ENCODE peak calls at places on chromosome 18, in six cellular contexts. Y, B, J, S, X and V are unnamed samples.

GRCh38 chr18:42576141-42576540 is 539.3 kb downstream of the RIT2 start:
- DNase-seq in Y (no peak), B (no peak), J (no peak), S (no peak), X (no peak), V (no peak)

GRCh38 chr18:45127395-45127794 is 446.7 kb downstream of the SETBP1 start:
- DNase-seq in Y (no peak), B (no peak), J (no peak), S (no peak), X (no peak), V (no peak)

GRCh38 chr18:12820526-12820925 is 63.5 kb downstream of the PTPN2 start:
- DNase-seq in Y (no peak), B (no peak), J (no peak), S (no peak), X (no peak), V (no peak)

GRCh38 chr18:31513189-31513907 is 15.4 kb downstream of the DSG2 start:
- DNase-seq in Y (no peak), B (no peak), J (no peak), S (no peak), X (peak; percentile 41), V (no peak)

GRCh38 chr18:13003466-13003896 is 12.3 kb downstream of the CEP192 start:
- DNase-seq in Y (no peak), B (no peak), J (peak; percentile 78), S (no peak), X (peak; percentile 47), V (peak; percentile 51)

GRCh38 chr18:12282436-12283039 is 25.5 kb upstream of the TUBB6 start:
- DNase-seq in Y (no peak), B (no peak), J (no peak), S (no peak), X (peak; percentile 27), V (no peak)

GRCh38 chr18:45106331-45106774 is 425.7 kb downstream of the SETBP1 start:
- DNase-seq in Y (peak; percentile 46), B (no peak), J (no peak), S (no peak), X (no peak), V (no peak)

GRCh38 chr18:63161032-63161727 is 158.4 kb downstream of the BCL2 start:
- DNase-seq in Y (no peak), B (no peak), J (no peak), S (no peak), X (no peak), V (no peak)

GRCh38 chr18:58668211-58668610 is 3.1 kb upstream of the MALT1 start:
- DNase-seq in Y (no peak), B (no peak), J (peak; percentile 22), S (no peak), X (no peak), V (no peak)

GRCh38 chr18:44473394-44474066 is 207.2 kb upstream of the SETBP1 start:
- DNase-seq in Y (no peak), B (no peak), J (no peak), S (no peak), X (no peak), V (no peak)

GRCh38 chr18:12102136-12102842 is 8.6 kb downstream of the ANKRD62 start:
- DNase-seq in Y (no peak), B (no peak), J (no peak), S (no peak), X (no peak), V (no peak)

GRCh38 chr18:73805991-73806390 is 341.6 kb downstream of the FBXO15 start:
- DNase-seq in Y (no peak), B (no peak), J (no peak), S (no peak), X (no peak), V (no peak)

GRCh38 chr18:41370740-41371623 is 584.1 kb upstream of the PIK3C3 start:
- DNase-seq in Y (no peak), B (no peak), J (no peak), S (no peak), X (no peak), V (no peak)

GRCh38 chr18:69658137-69658536 is 257.4 kb downstream of the DOK6 start:
- DNase-seq in Y (no peak), B (no peak), J (no peak), S (no peak), X (peak; percentile 8), V (no peak)

GRCh38 chr18:23844991-23845680 is 155.9 kb downstream of the LAMA3 start:
- DNase-seq in Y (no peak), B (no peak), J (no peak), S (no peak), X (no peak), V (no peak)

GRCh38 chr18:22088029-22088428 is 81.4 kb upstream of the GATA6 start:
- DNase-seq in Y (peak; percentile 85), B (no peak), J (no peak), S (no peak), X (no peak), V (peak; percentile 81)

GRCh38 chr18:42425025-42425424 is 470.0 kb downstream of the PIK3C3 start:
- DNase-seq in Y (no peak), B (no peak), J (no peak), S (no peak), X (no peak), V (no peak)

GRCh38 chr18:57925706-57926105 is 118.3 kb upstream of the NEDD4L start:
- DNase-seq in Y (no peak), B (no peak), J (no peak), S (no peak), X (peak; percentile 9), V (no peak)

GRCh38 chr18:43805646-43806194 is 528.4 kb upstream of the SYT4 start:
- DNase-seq in Y (peak; percentile 25), B (no peak), J (no peak), S (no peak), X (no peak), V (no peak)

GRCh38 chr18:24362757-24363156 is 34.9 kb downstream of the OSBPL1A start:
- DNase-seq in Y (no peak), B (no peak), J (no peak), S (no peak), X (no peak), V (no peak)

GRCh38 chr18:12377556-12378553 is 828 bp upstream of the AFG3L2 start:
- DNase-seq in Y (no peak), B (no peak), J (no peak), S (no peak), X (no peak), V (no peak)

GRCh38 chr18:9700261-9700796 is 7.8 kb upstream of the RAB31 start:
- DNase-seq in Y (no peak), B (no peak), J (no peak), S (peak; percentile 35), X (no peak), V (no peak)

GRCh38 chr18:32919799-32920198 is 147.0 kb upstream of the KLHL14 start:
- DNase-seq in Y (no peak), B (no peak), J (no peak), S (no peak), X (peak; percentile 85), V (peak; percentile 28)

GRCh38 chr18:76494181-76494540 is 881 bp downstream of the ZNF516 start:
- DNase-seq in Y (peak; percentile 46), B (no peak), J (no peak), S (no peak), X (peak; percentile 18), V (no peak)

GRCh38 chr18:74944676-74945075 is 264.3 kb downstream of the PTGR3 start:
- DNase-seq in Y (no peak), B (peak; percentile 63), J (no peak), S (no peak), X (no peak), V (no peak)

GRCh38 chr18:62088146-62088545 is 98.7 kb downstream of the PIGN start:
- DNase-seq in Y (no peak), B (no peak), J (no peak), S (no peak), X (no peak), V (no peak)

DNA sequence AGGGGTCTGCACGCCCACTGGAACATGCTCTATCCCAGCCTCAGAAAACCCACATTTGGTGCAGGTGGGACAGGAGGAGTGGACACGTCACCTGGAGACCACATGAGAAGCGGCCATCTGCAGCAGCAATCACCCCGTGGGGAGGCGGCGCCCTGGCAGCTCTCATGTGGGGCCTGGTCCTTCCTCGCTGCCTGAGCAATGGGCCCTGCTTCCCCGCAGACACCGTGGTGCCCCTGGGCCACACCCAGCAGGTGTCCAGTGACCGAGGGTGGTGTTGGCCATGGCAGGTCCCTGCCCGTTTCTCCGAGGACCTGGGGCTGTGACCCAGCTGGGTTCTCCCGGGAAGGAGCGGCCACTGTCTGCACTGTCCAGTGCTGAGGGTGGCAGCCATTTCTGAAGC is 44.6 kb downstream of the NFATC1 start:
- DNase-seq in Y (no peak), B (no peak), J (no peak), S (no peak), X (no peak), V (no peak)
- H3K4me1 ChIP-seq in Y (no peaks in the 10 kb centered on the region), B (no peaks in the 10 kb centered on the region), J (no peaks in the 10 kb centered on the region), S (peaks cover 10% of the 10 kb centered on the region), X (no peaks in the 10 kb centered on the region), V (no peaks in the 10 kb centered on the region)

GRCh38 chr18:38751897-38752296 is 1186.3 kb upstream of the CELF4 start:
- DNase-seq in Y (no peak), B (no peak), J (no peak), S (no peak), X (no peak), V (no peak)
- TF ChIP-seq POLR2AphosphoS5 in Y (no peak), B (no peak), J (no peak), S (no peak), X (no peak), V (no peak)

DNA sequence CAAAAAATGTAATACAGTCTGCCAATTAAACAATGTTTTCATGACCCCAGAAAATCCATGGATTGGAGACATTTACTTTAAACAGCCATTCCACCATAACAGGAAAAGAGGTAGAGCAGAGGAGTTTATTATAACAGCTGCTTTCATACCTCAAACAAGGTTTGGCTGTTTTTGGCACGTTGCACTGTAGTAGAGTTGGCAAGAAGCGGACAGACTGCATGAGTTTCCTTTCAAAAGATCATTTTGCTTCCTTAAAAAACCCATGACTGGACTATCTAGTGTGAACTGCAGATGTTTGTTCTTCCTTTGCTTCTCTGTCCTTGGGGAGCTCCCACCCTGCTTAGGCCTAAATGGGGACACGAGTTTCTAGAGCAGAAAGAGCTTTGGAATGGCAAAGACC is 108.5 kb upstream of the THOC1 start:
- DNase-seq in Y (no peak), B (no peak), J (no peak), S (peak; percentile 77), X (no peak), V (no peak)
- H3K4me1 ChIP-seq in Y (peaks cover 17% of the 10 kb centered on the region), B (no peaks in the 10 kb centered on the region), J (no peaks in the 10 kb centered on the region), S (peaks cover 67% of the 10 kb centered on the region), X (no peaks in the 10 kb centered on the region), V (peaks cover 54% of the 10 kb centered on the region)

GRCh38 chr18:36415606-36416005 is 118.1 kb downstream of the FHOD3 start:
- DNase-seq in Y (no peak), B (no peak), J (no peak), S (no peak), X (no peak), V (no peak)
- TF ChIP-seq POLR2AphosphoS5 in Y (no peak), B (no peak), J (no peak), S (no peak), X (no peak), V (no peak)